ENCODE peak calls at places on chromosome 5, in six cellular contexts. One of them, this sample, is unnamed.

GRCh38 chr5:150642991-150643710 is 2.7 kb downstream of the SYNPO start:
- DNase-seq in heart left ventricle: peak; percentile 19
- DNase-seq in lower lobe of right lung: no peak
- DNase-seq in right cardiac atrium: no peak
- DNase-seq in SK-N-SH: no peak
- DNase-seq in tibial artery: no peak
- DNase-seq in this sample: no peak

GRCh38 chr5:134464988-134465855 is 53.5 kb upstream of the CDKN2AIPNL start:
- DNase-seq in heart left ventricle: peak; percentile 65
- DNase-seq in lower lobe of right lung: no peak
- DNase-seq in right cardiac atrium: peak; percentile 69
- DNase-seq in SK-N-SH: no peak
- DNase-seq in tibial artery: peak; percentile 68
- DNase-seq in this sample: no peak

GRCh38 chr5:150457112-150457511 is 7.6 kb upstream of the RPS14 start:
- DNase-seq in heart left ventricle: no peak
- DNase-seq in lower lobe of right lung: no peak
- DNase-seq in right cardiac atrium: no peak
- DNase-seq in SK-N-SH: no peak
- DNase-seq in tibial artery: no peak
- DNase-seq in this sample: no peak

GRCh38 chr5:138315751-138316278 is 15.8 kb downstream of the CDC25C start:
- DNase-seq in heart left ventricle: no peak
- DNase-seq in lower lobe of right lung: no peak
- DNase-seq in right cardiac atrium: no peak
- DNase-seq in SK-N-SH: no peak
- DNase-seq in tibial artery: no peak
- DNase-seq in this sample: no peak

GRCh38 chr5:34563951-34564705 is 92.0 kb upstream of the RAI14 start:
- DNase-seq in heart left ventricle: no peak
- DNase-seq in lower lobe of right lung: no peak
- DNase-seq in right cardiac atrium: peak; percentile 47
- DNase-seq in SK-N-SH: no peak
- DNase-seq in tibial artery: peak; percentile 67
- DNase-seq in this sample: no peak

GRCh38 chr5:158039911-158040347 is 181.0 kb upstream of the CLINT1 start:
- DNase-seq in heart left ventricle: no peak
- DNase-seq in lower lobe of right lung: no peak
- DNase-seq in right cardiac atrium: no peak
- DNase-seq in SK-N-SH: no peak
- DNase-seq in tibial artery: no peak
- DNase-seq in this sample: no peak

GRCh38 chr5:2329741-2330140 is 421.7 kb downstream of the IRX2 start:
- DNase-seq in heart left ventricle: no peak
- DNase-seq in lower lobe of right lung: no peak
- DNase-seq in right cardiac atrium: no peak
- DNase-seq in SK-N-SH: no peak
- DNase-seq in tibial artery: no peak
- DNase-seq in this sample: no peak

GRCh38 chr5:146388418-146388817 is 49.8 kb downstream of the POU4F3 start:
- DNase-seq in heart left ventricle: no peak
- DNase-seq in lower lobe of right lung: no peak
- DNase-seq in right cardiac atrium: no peak
- DNase-seq in SK-N-SH: no peak
- DNase-seq in tibial artery: no peak
- DNase-seq in this sample: no peak

GRCh38 chr5:132067941-132068808 is 5.4 kb upstream of the CSF2 start:
- DNase-seq in heart left ventricle: no peak
- DNase-seq in lower lobe of right lung: no peak
- DNase-seq in right cardiac atrium: no peak
- DNase-seq in SK-N-SH: no peak
- DNase-seq in tibial artery: no peak
- DNase-seq in this sample: no peak

GRCh38 chr5:95221234-95221633 is 63.7 kb downstream of the MCTP1 start:
- DNase-seq in heart left ventricle: no peak
- DNase-seq in lower lobe of right lung: no peak
- DNase-seq in right cardiac atrium: no peak
- DNase-seq in SK-N-SH: no peak
- DNase-seq in tibial artery: no peak
- DNase-seq in this sample: no peak

GRCh38 chr5:180755601-180756000 is 15.7 kb upstream of the OR2Y1 start:
- DNase-seq in heart left ventricle: no peak
- DNase-seq in lower lobe of right lung: no peak
- DNase-seq in right cardiac atrium: no peak
- DNase-seq in SK-N-SH: no peak
- DNase-seq in tibial artery: no peak
- DNase-seq in this sample: no peak

GRCh38 chr5:11075010-11075860 is 314.2 kb upstream of the DAP start:
- DNase-seq in heart left ventricle: no peak
- DNase-seq in lower lobe of right lung: no peak
- DNase-seq in right cardiac atrium: no peak
- DNase-seq in SK-N-SH: peak; percentile 14
- DNase-seq in tibial artery: no peak
- DNase-seq in this sample: no peak

GRCh38 chr5:11076945-11077613 is 316.0 kb upstream of the DAP start:
- DNase-seq in heart left ventricle: no peak
- DNase-seq in lower lobe of right lung: no peak
- DNase-seq in right cardiac atrium: no peak
- DNase-seq in SK-N-SH: no peak
- DNase-seq in tibial artery: no peak
- DNase-seq in this sample: no peak

GRCh38 chr5:11069041-11069440 is 308.0 kb upstream of the DAP start:
- DNase-seq in heart left ventricle: no peak
- DNase-seq in lower lobe of right lung: no peak
- DNase-seq in right cardiac atrium: no peak
- DNase-seq in SK-N-SH: no peak
- DNase-seq in tibial artery: no peak
- DNase-seq in this sample: no peak

GRCh38 chr5:11072556-11072955 is 311.5 kb upstream of the DAP start:
- DNase-seq in heart left ventricle: no peak
- DNase-seq in lower lobe of right lung: no peak
- DNase-seq in right cardiac atrium: no peak
- DNase-seq in SK-N-SH: peak; percentile 14
- DNase-seq in tibial artery: no peak
- DNase-seq in this sample: no peak
- H3K9me3 ChIP-seq in heart left ventricle: no peaks in the 10 kb centered on the region
- H3K9me3 ChIP-seq in lower lobe of right lung: no peaks in the 10 kb centered on the region
- H3K9me3 ChIP-seq in right cardiac atrium: no peaks in the 10 kb centered on the region
- H3K9me3 ChIP-seq in SK-N-SH: no peaks in the 10 kb centered on the region
- H3K9me3 ChIP-seq in tibial artery: no peaks in the 10 kb centered on the region
- H3K9me3 ChIP-seq in this sample: peaks cover 2% of the 10 kb centered on the region

GRCh38 chr5:26813235-26813634 is 225.2 kb downstream of the CDH9 start:
- DNase-seq in heart left ventricle: no peak
- DNase-seq in lower lobe of right lung: no peak
- DNase-seq in right cardiac atrium: no peak
- DNase-seq in SK-N-SH: no peak
- DNase-seq in tibial artery: no peak
- DNase-seq in this sample: no peak
- H3K9me3 ChIP-seq in heart left ventricle: no peaks in the 10 kb centered on the region
- H3K9me3 ChIP-seq in lower lobe of right lung: no peaks in the 10 kb centered on the region
- H3K9me3 ChIP-seq in right cardiac atrium: no peaks in the 10 kb centered on the region
- H3K9me3 ChIP-seq in SK-N-SH: no peaks in the 10 kb centered on the region
- H3K9me3 ChIP-seq in tibial artery: no peaks in the 10 kb centered on the region
- H3K9me3 ChIP-seq in this sample: peaks cover 4% of the 10 kb centered on the region

GRCh38 chr5:179113945-179114641 is 53.9 kb downstream of the ZNF354C start:
- DNase-seq in heart left ventricle: no peak
- DNase-seq in lower lobe of right lung: no peak
- DNase-seq in right cardiac atrium: no peak
- DNase-seq in SK-N-SH: no peak
- DNase-seq in tibial artery: peak; percentile 21
- DNase-seq in this sample: no peak

GRCh38 chr5:179111267-179112207 is 51.4 kb downstream of the ZNF354C start:
- DNase-seq in heart left ventricle: no peak
- DNase-seq in lower lobe of right lung: no peak
- DNase-seq in right cardiac atrium: no peak
- DNase-seq in SK-N-SH: no peak
- DNase-seq in tibial artery: peak; percentile 16
- DNase-seq in this sample: no peak

GRCh38 chr5:179113143-179113530 is 53.0 kb downstream of the ZNF354C start:
- DNase-seq in heart left ventricle: no peak
- DNase-seq in lower lobe of right lung: no peak
- DNase-seq in right cardiac atrium: no peak
- DNase-seq in SK-N-SH: no peak
- DNase-seq in tibial artery: peak; percentile 13
- DNase-seq in this sample: no peak

GRCh38 chr5:179110528-179110927 is 50.4 kb downstream of the ZNF354C start:
- DNase-seq in heart left ventricle: no peak
- DNase-seq in lower lobe of right lung: no peak
- DNase-seq in right cardiac atrium: no peak
- DNase-seq in SK-N-SH: no peak
- DNase-seq in tibial artery: no peak
- DNase-seq in this sample: no peak

GRCh38 chr5:179112469-179113142 is 52.4 kb downstream of the ZNF354C start:
- DNase-seq in heart left ventricle: no peak
- DNase-seq in lower lobe of right lung: no peak
- DNase-seq in right cardiac atrium: no peak
- DNase-seq in SK-N-SH: no peak
- DNase-seq in tibial artery: peak; percentile 23
- DNase-seq in this sample: no peak
- H3K9me3 ChIP-seq in heart left ventricle: no peaks in the 10 kb centered on the region
- H3K9me3 ChIP-seq in lower lobe of right lung: peaks cover 54% of the 10 kb centered on the region
- H3K9me3 ChIP-seq in right cardiac atrium: peaks cover 8% of the 10 kb centered on the region
- H3K9me3 ChIP-seq in SK-N-SH: peaks cover 5% of the 10 kb centered on the region
- H3K9me3 ChIP-seq in tibial artery: peaks cover 95% of the 10 kb centered on the region
- H3K9me3 ChIP-seq in this sample: peaks cover 3% of the 10 kb centered on the region

GRCh38 chr5:39606592-39606990 is 181.8 kb upstream of the DAB2 start:
- DNase-seq in heart left ventricle: no peak
- DNase-seq in lower lobe of right lung: no peak
- DNase-seq in right cardiac atrium: no peak
- DNase-seq in SK-N-SH: no peak
- DNase-seq in tibial artery: no peak
- DNase-seq in this sample: no peak
- H3K9me3 ChIP-seq in heart left ventricle: no peaks in the 10 kb centered on the region
- H3K9me3 ChIP-seq in lower lobe of right lung: no peaks in the 10 kb centered on the region
- H3K9me3 ChIP-seq in right cardiac atrium: peaks cover 2% of the 10 kb centered on the region
- H3K9me3 ChIP-seq in SK-N-SH: no peaks in the 10 kb centered on the region
- H3K9me3 ChIP-seq in tibial artery: no peaks in the 10 kb centered on the region
- H3K9me3 ChIP-seq in this sample: no peaks in the 10 kb centered on the region

GRCh38 chr5:106171132-106171531 is 1499.6 kb downstream of the EFNA5 start:
- DNase-seq in heart left ventricle: no peak
- DNase-seq in lower lobe of right lung: no peak
- DNase-seq in right cardiac atrium: no peak
- DNase-seq in SK-N-SH: no peak
- DNase-seq in tibial artery: no peak
- DNase-seq in this sample: no peak
- H3K9me3 ChIP-seq in heart left ventricle: no peaks in the 10 kb centered on the region
- H3K9me3 ChIP-seq in lower lobe of right lung: no peaks in the 10 kb centered on the region
- H3K9me3 ChIP-seq in right cardiac atrium: no peaks in the 10 kb centered on the region
- H3K9me3 ChIP-seq in SK-N-SH: no peaks in the 10 kb centered on the region
- H3K9me3 ChIP-seq in tibial artery: peaks cover 2% of the 10 kb centered on the region
- H3K9me3 ChIP-seq in this sample: no peaks in the 10 kb centered on the region

GRCh38 chr5:45741110-45741509 is 44.9 kb upstream of the HCN1 start:
- DNase-seq in heart left ventricle: no peak
- DNase-seq in lower lobe of right lung: no peak
- DNase-seq in right cardiac atrium: peak; percentile 55
- DNase-seq in SK-N-SH: no peak
- DNase-seq in tibial artery: no peak
- DNase-seq in this sample: no peak
- H3K9me3 ChIP-seq in heart left ventricle: peaks cover 3% of the 10 kb centered on the region
- H3K9me3 ChIP-seq in lower lobe of right lung: no peaks in the 10 kb centered on the region
- H3K9me3 ChIP-seq in right cardiac atrium: no peaks in the 10 kb centered on the region
- H3K9me3 ChIP-seq in SK-N-SH: no peaks in the 10 kb centered on the region
- H3K9me3 ChIP-seq in tibial artery: no peaks in the 10 kb centered on the region
- H3K9me3 ChIP-seq in this sample: no peaks in the 10 kb centered on the region

GRCh38 chr5:179118338-179118737 is 58.2 kb downstream of the ZNF354C start:
- DNase-seq in heart left ventricle: no peak
- DNase-seq in lower lobe of right lung: no peak
- DNase-seq in right cardiac atrium: no peak
- DNase-seq in SK-N-SH: no peak
- DNase-seq in tibial artery: no peak
- DNase-seq in this sample: no peak
- H3K9me3 ChIP-seq in heart left ventricle: no peaks in the 10 kb centered on the region
- H3K9me3 ChIP-seq in lower lobe of right lung: peaks cover 13% of the 10 kb centered on the region
- H3K9me3 ChIP-seq in right cardiac atrium: peaks cover 4% of the 10 kb centered on the region
- H3K9me3 ChIP-seq in SK-N-SH: no peaks in the 10 kb centered on the region
- H3K9me3 ChIP-seq in tibial artery: peaks cover 68% of the 10 kb centered on the region
- H3K9me3 ChIP-seq in this sample: peaks cover 3% of the 10 kb centered on the region

GRCh38 chr5:178490935-178491632 is 99.1 kb downstream of the COL23A1 start:
- DNase-seq in heart left ventricle: no peak
- DNase-seq in lower lobe of right lung: no peak
- DNase-seq in right cardiac atrium: no peak
- DNase-seq in SK-N-SH: no peak
- DNase-seq in tibial artery: no peak
- DNase-seq in this sample: no peak

GRCh38 chr5:178486305-178486704 is 103.9 kb downstream of the COL23A1 start:
- DNase-seq in heart left ventricle: no peak
- DNase-seq in lower lobe of right lung: no peak
- DNase-seq in right cardiac atrium: no peak
- DNase-seq in SK-N-SH: no peak
- DNase-seq in tibial artery: peak; percentile 17
- DNase-seq in this sample: no peak

GRCh38 chr5:178488696-178489095 is 101.5 kb downstream of the COL23A1 start:
- DNase-seq in heart left ventricle: no peak
- DNase-seq in lower lobe of right lung: no peak
- DNase-seq in right cardiac atrium: no peak
- DNase-seq in SK-N-SH: no peak
- DNase-seq in tibial artery: no peak
- DNase-seq in this sample: no peak

GRCh38 chr5:178489281-178489976 is 100.8 kb downstream of the COL23A1 start:
- DNase-seq in heart left ventricle: no peak
- DNase-seq in lower lobe of right lung: no peak
- DNase-seq in right cardiac atrium: no peak
- DNase-seq in SK-N-SH: no peak
- DNase-seq in tibial artery: no peak
- DNase-seq in this sample: no peak

DNA sequence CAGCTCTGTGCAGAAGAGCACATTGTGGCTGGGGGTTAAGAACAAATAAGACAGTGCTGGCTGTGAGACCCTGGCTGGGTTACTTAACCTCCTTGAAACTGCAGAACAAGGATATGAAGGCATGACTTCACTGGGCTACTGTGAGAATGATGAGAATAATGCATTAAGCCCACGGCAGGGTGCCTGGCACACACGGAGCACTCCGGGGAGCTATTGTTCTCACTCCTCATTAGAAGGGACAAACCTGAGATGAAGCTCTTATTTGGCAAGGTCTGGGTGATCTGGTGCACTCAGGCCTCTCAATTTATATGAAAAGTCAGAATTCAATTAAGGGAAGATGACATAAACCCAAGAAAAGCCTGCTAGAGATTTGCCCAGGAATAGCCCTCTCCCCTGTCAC is 102.3 kb downstream of the COL23A1 start:
- DNase-seq in heart left ventricle: no peak
- DNase-seq in lower lobe of right lung: no peak
- DNase-seq in right cardiac atrium: no peak
- DNase-seq in SK-N-SH: no peak
- DNase-seq in tibial artery: no peak
- DNase-seq in this sample: no peak
- H3K9me3 ChIP-seq in heart left ventricle: no peaks in the 10 kb centered on the region
- H3K9me3 ChIP-seq in lower lobe of right lung: no peaks in the 10 kb centered on the region
- H3K9me3 ChIP-seq in right cardiac atrium: no peaks in the 10 kb centered on the region
- H3K9me3 ChIP-seq in SK-N-SH: peaks cover 3% of the 10 kb centered on the region
- H3K9me3 ChIP-seq in tibial artery: peaks cover 3% of the 10 kb centered on the region
- H3K9me3 ChIP-seq in this sample: no peaks in the 10 kb centered on the region

GRCh38 chr5:142007237-142007544 is 5.6 kb downstream of the GNPDA1 start:
- DNase-seq in heart left ventricle: no peak
- DNase-seq in lower lobe of right lung: no peak
- DNase-seq in right cardiac atrium: no peak
- DNase-seq in SK-N-SH: no peak
- DNase-seq in tibial artery: no peak
- DNase-seq in this sample: no peak
- H3K9me3 ChIP-seq in heart left ventricle: no peaks in the 10 kb centered on the region
- H3K9me3 ChIP-seq in lower lobe of right lung: no peaks in the 10 kb centered on the region
- H3K9me3 ChIP-seq in right cardiac atrium: no peaks in the 10 kb centered on the region
- H3K9me3 ChIP-seq in SK-N-SH: no peaks in the 10 kb centered on the region
- H3K9me3 ChIP-seq in tibial artery: no peaks in the 10 kb centered on the region
- H3K9me3 ChIP-seq in this sample: no peaks in the 10 kb centered on the region

This sample was measured in T-helper 17 cell.